ENCODE peak calls at places on chromosomes 12 and 14, in nine cellular contexts. One of them, this sample, is unnamed.

GRCh38 chr12:100612557-100612956 is 39.1 kb downstream of the GAS2L3 start:
- DNase-seq in Calu3: no peak
- DNase-seq in sciatic nerve: no peak
- DNase-seq in fibroblast of villous mesenchyme: no peak
- DNase-seq in activated CD4-positive, alpha-beta T cell treated with anti-CD3 and anti-CD28 coated beads for 24 hours: no peak
- DNase-seq in NCI-H82: no peak
- DNase-seq in activated T-cell treated with anti-CD3 and anti-CD28 coated beads, Interleukin-2, amount 50 U/mL, for 72 hours: no peak
- DNase-seq in stimulated activated CD4-positive, alpha-beta T cell treated with anti-CD3 and anti-CD28 coated beads, Interleukin-12 subunit alpha, Interleukin-12 subunit beta, amount 100 ng/mL, for 24 hours: no peak
- DNase-seq in PC-3: peak
- DNase-seq in this sample: no peak

GRCh38 chr14:71169861-71170260 is 262.6 kb downstream of the PCNX1 start:
- DNase-seq in Calu3: no peak
- DNase-seq in sciatic nerve: no peak
- DNase-seq in fibroblast of villous mesenchyme: no peak
- DNase-seq in activated CD4-positive, alpha-beta T cell treated with anti-CD3 and anti-CD28 coated beads for 24 hours: no peak
- DNase-seq in NCI-H82: no peak
- DNase-seq in activated T-cell treated with anti-CD3 and anti-CD28 coated beads, Interleukin-2, amount 50 U/mL, for 72 hours: no peak
- DNase-seq in stimulated activated CD4-positive, alpha-beta T cell treated with anti-CD3 and anti-CD28 coated beads, Interleukin-12 subunit alpha, Interleukin-12 subunit beta, amount 100 ng/mL, for 24 hours: no peak
- DNase-seq in PC-3: no peak
- DNase-seq in this sample: no peak

GRCh38 chr14:69685716-69686115 is 74.3 kb downstream of the SUSD6 start:
- DNase-seq in Calu3: no peak
- DNase-seq in sciatic nerve: peak
- DNase-seq in fibroblast of villous mesenchyme: peak
- DNase-seq in activated CD4-positive, alpha-beta T cell treated with anti-CD3 and anti-CD28 coated beads for 24 hours: no peak
- DNase-seq in NCI-H82: no peak
- DNase-seq in activated T-cell treated with anti-CD3 and anti-CD28 coated beads, Interleukin-2, amount 50 U/mL, for 72 hours: peak
- DNase-seq in stimulated activated CD4-positive, alpha-beta T cell treated with anti-CD3 and anti-CD28 coated beads, Interleukin-12 subunit alpha, Interleukin-12 subunit beta, amount 100 ng/mL, for 24 hours: no peak
- DNase-seq in PC-3: peak
- DNase-seq in this sample: no peak

GRCh38 chr14:96409701-96410100 is 17.8 kb downstream of the AK7 start:
- DNase-seq in Calu3: no peak
- DNase-seq in sciatic nerve: no peak
- DNase-seq in fibroblast of villous mesenchyme: no peak
- DNase-seq in activated CD4-positive, alpha-beta T cell treated with anti-CD3 and anti-CD28 coated beads for 24 hours: no peak
- DNase-seq in NCI-H82: no peak
- DNase-seq in activated T-cell treated with anti-CD3 and anti-CD28 coated beads, Interleukin-2, amount 50 U/mL, for 72 hours: no peak
- DNase-seq in stimulated activated CD4-positive, alpha-beta T cell treated with anti-CD3 and anti-CD28 coated beads, Interleukin-12 subunit alpha, Interleukin-12 subunit beta, amount 100 ng/mL, for 24 hours: no peak
- DNase-seq in PC-3: peak
- DNase-seq in this sample: no peak

GRCh38 chr12:122471324-122472226 is 29.2 kb downstream of the ZCCHC8 start:
- DNase-seq in Calu3: peak
- DNase-seq in sciatic nerve: no peak
- DNase-seq in fibroblast of villous mesenchyme: peak
- DNase-seq in activated CD4-positive, alpha-beta T cell treated with anti-CD3 and anti-CD28 coated beads for 24 hours: no peak
- DNase-seq in NCI-H82: peak
- DNase-seq in activated T-cell treated with anti-CD3 and anti-CD28 coated beads, Interleukin-2, amount 50 U/mL, for 72 hours: peak
- DNase-seq in stimulated activated CD4-positive, alpha-beta T cell treated with anti-CD3 and anti-CD28 coated beads, Interleukin-12 subunit alpha, Interleukin-12 subunit beta, amount 100 ng/mL, for 24 hours: no peak
- DNase-seq in PC-3: peak
- DNase-seq in this sample: no peak

GRCh38 chr14:76761849-76762616 is 765 bp downstream of the VASH1 start:
- DNase-seq in Calu3: no peak
- DNase-seq in sciatic nerve: peak
- DNase-seq in fibroblast of villous mesenchyme: no peak
- DNase-seq in activated CD4-positive, alpha-beta T cell treated with anti-CD3 and anti-CD28 coated beads for 24 hours: no peak
- DNase-seq in NCI-H82: no peak
- DNase-seq in activated T-cell treated with anti-CD3 and anti-CD28 coated beads, Interleukin-2, amount 50 U/mL, for 72 hours: no peak
- DNase-seq in stimulated activated CD4-positive, alpha-beta T cell treated with anti-CD3 and anti-CD28 coated beads, Interleukin-12 subunit alpha, Interleukin-12 subunit beta, amount 100 ng/mL, for 24 hours: no peak
- DNase-seq in PC-3: no peak
- DNase-seq in this sample: no peak

GRCh38 chr12:124395284-124395752 is 100.4 kb downstream of the RFLNA start:
- DNase-seq in Calu3: no peak
- DNase-seq in sciatic nerve: no peak
- DNase-seq in fibroblast of villous mesenchyme: no peak
- DNase-seq in activated CD4-positive, alpha-beta T cell treated with anti-CD3 and anti-CD28 coated beads for 24 hours: no peak
- DNase-seq in NCI-H82: no peak
- DNase-seq in activated T-cell treated with anti-CD3 and anti-CD28 coated beads, Interleukin-2, amount 50 U/mL, for 72 hours: no peak
- DNase-seq in stimulated activated CD4-positive, alpha-beta T cell treated with anti-CD3 and anti-CD28 coated beads, Interleukin-12 subunit alpha, Interleukin-12 subunit beta, amount 100 ng/mL, for 24 hours: no peak
- DNase-seq in PC-3: peak
- DNase-seq in this sample: no peak

GRCh38 chr12:503111-503761 is 43.5 kb downstream of the B4GALNT3 start:
- DNase-seq in Calu3: peak
- DNase-seq in sciatic nerve: no peak
- DNase-seq in fibroblast of villous mesenchyme: peak
- DNase-seq in activated CD4-positive, alpha-beta T cell treated with anti-CD3 and anti-CD28 coated beads for 24 hours: no peak
- DNase-seq in NCI-H82: peak
- DNase-seq in activated T-cell treated with anti-CD3 and anti-CD28 coated beads, Interleukin-2, amount 50 U/mL, for 72 hours: no peak
- DNase-seq in stimulated activated CD4-positive, alpha-beta T cell treated with anti-CD3 and anti-CD28 coated beads, Interleukin-12 subunit alpha, Interleukin-12 subunit beta, amount 100 ng/mL, for 24 hours: no peak
- DNase-seq in PC-3: peak
- DNase-seq in this sample: no peak

GRCh38 chr12:70724444-70724843 is 87.2 kb upstream of the PTPRB start:
- DNase-seq in Calu3: no peak
- DNase-seq in sciatic nerve: no peak
- DNase-seq in fibroblast of villous mesenchyme: no peak
- DNase-seq in activated CD4-positive, alpha-beta T cell treated with anti-CD3 and anti-CD28 coated beads for 24 hours: no peak
- DNase-seq in NCI-H82: peak
- DNase-seq in activated T-cell treated with anti-CD3 and anti-CD28 coated beads, Interleukin-2, amount 50 U/mL, for 72 hours: no peak
- DNase-seq in stimulated activated CD4-positive, alpha-beta T cell treated with anti-CD3 and anti-CD28 coated beads, Interleukin-12 subunit alpha, Interleukin-12 subunit beta, amount 100 ng/mL, for 24 hours: no peak
- DNase-seq in PC-3: peak
- DNase-seq in this sample: no peak

GRCh38 chr14:44620106-44621019 is 113.3 kb upstream of the FSCB start:
- DNase-seq in Calu3: no peak
- DNase-seq in sciatic nerve: no peak
- DNase-seq in fibroblast of villous mesenchyme: no peak
- DNase-seq in activated CD4-positive, alpha-beta T cell treated with anti-CD3 and anti-CD28 coated beads for 24 hours: no peak
- DNase-seq in NCI-H82: no peak
- DNase-seq in activated T-cell treated with anti-CD3 and anti-CD28 coated beads, Interleukin-2, amount 50 U/mL, for 72 hours: no peak
- DNase-seq in stimulated activated CD4-positive, alpha-beta T cell treated with anti-CD3 and anti-CD28 coated beads, Interleukin-12 subunit alpha, Interleukin-12 subunit beta, amount 100 ng/mL, for 24 hours: no peak
- DNase-seq in PC-3: no peak
- DNase-seq in this sample: no peak

GRCh38 chr12:102454808-102455760 is 25.3 kb downstream of the IGF1 start:
- DNase-seq in Calu3: no peak
- DNase-seq in sciatic nerve: no peak
- DNase-seq in fibroblast of villous mesenchyme: peak
- DNase-seq in activated CD4-positive, alpha-beta T cell treated with anti-CD3 and anti-CD28 coated beads for 24 hours: no peak
- DNase-seq in NCI-H82: no peak
- DNase-seq in activated T-cell treated with anti-CD3 and anti-CD28 coated beads, Interleukin-2, amount 50 U/mL, for 72 hours: no peak
- DNase-seq in stimulated activated CD4-positive, alpha-beta T cell treated with anti-CD3 and anti-CD28 coated beads, Interleukin-12 subunit alpha, Interleukin-12 subunit beta, amount 100 ng/mL, for 24 hours: no peak
- DNase-seq in PC-3: no peak
- DNase-seq in this sample: no peak

GRCh38 chr14:63573579-63573978 is 30.4 kb upstream of the PPP2R5E start:
- DNase-seq in Calu3: peak
- DNase-seq in sciatic nerve: no peak
- DNase-seq in fibroblast of villous mesenchyme: peak
- DNase-seq in activated CD4-positive, alpha-beta T cell treated with anti-CD3 and anti-CD28 coated beads for 24 hours: no peak
- DNase-seq in NCI-H82: no peak
- DNase-seq in activated T-cell treated with anti-CD3 and anti-CD28 coated beads, Interleukin-2, amount 50 U/mL, for 72 hours: no peak
- DNase-seq in stimulated activated CD4-positive, alpha-beta T cell treated with anti-CD3 and anti-CD28 coated beads, Interleukin-12 subunit alpha, Interleukin-12 subunit beta, amount 100 ng/mL, for 24 hours: no peak
- DNase-seq in PC-3: peak
- DNase-seq in this sample: no peak

GRCh38 chr14:20489093-20489994 is 16.0 kb upstream of the RNASE10 start:
- DNase-seq in Calu3: no peak
- DNase-seq in sciatic nerve: no peak
- DNase-seq in fibroblast of villous mesenchyme: no peak
- DNase-seq in activated CD4-positive, alpha-beta T cell treated with anti-CD3 and anti-CD28 coated beads for 24 hours: no peak
- DNase-seq in NCI-H82: no peak
- DNase-seq in activated T-cell treated with anti-CD3 and anti-CD28 coated beads, Interleukin-2, amount 50 U/mL, for 72 hours: no peak
- DNase-seq in stimulated activated CD4-positive, alpha-beta T cell treated with anti-CD3 and anti-CD28 coated beads, Interleukin-12 subunit alpha, Interleukin-12 subunit beta, amount 100 ng/mL, for 24 hours: no peak
- DNase-seq in PC-3: peak
- DNase-seq in this sample: no peak

GRCh38 chr12:87086118-87086891 is 830.1 kb upstream of the MGAT4C start:
- DNase-seq in Calu3: peak
- DNase-seq in sciatic nerve: no peak
- DNase-seq in fibroblast of villous mesenchyme: peak
- DNase-seq in activated CD4-positive, alpha-beta T cell treated with anti-CD3 and anti-CD28 coated beads for 24 hours: no peak
- DNase-seq in NCI-H82: no peak
- DNase-seq in activated T-cell treated with anti-CD3 and anti-CD28 coated beads, Interleukin-2, amount 50 U/mL, for 72 hours: no peak
- DNase-seq in stimulated activated CD4-positive, alpha-beta T cell treated with anti-CD3 and anti-CD28 coated beads, Interleukin-12 subunit alpha, Interleukin-12 subunit beta, amount 100 ng/mL, for 24 hours: no peak
- DNase-seq in PC-3: peak
- DNase-seq in this sample: no peak

GRCh38 chr12:127253797-127254196 is 1013.2 kb upstream of the TMEM132C start:
- DNase-seq in Calu3: no peak
- DNase-seq in sciatic nerve: no peak
- DNase-seq in fibroblast of villous mesenchyme: no peak
- DNase-seq in activated CD4-positive, alpha-beta T cell treated with anti-CD3 and anti-CD28 coated beads for 24 hours: no peak
- DNase-seq in NCI-H82: peak
- DNase-seq in activated T-cell treated with anti-CD3 and anti-CD28 coated beads, Interleukin-2, amount 50 U/mL, for 72 hours: no peak
- DNase-seq in stimulated activated CD4-positive, alpha-beta T cell treated with anti-CD3 and anti-CD28 coated beads, Interleukin-12 subunit alpha, Interleukin-12 subunit beta, amount 100 ng/mL, for 24 hours: no peak
- DNase-seq in PC-3: no peak
- DNase-seq in this sample: no peak

GRCh38 chr14:74302160-74302628 is 540 bp downstream of the ABCD4 start:
- DNase-seq in Calu3: peak
- DNase-seq in sciatic nerve: no peak
- DNase-seq in fibroblast of villous mesenchyme: peak
- DNase-seq in activated CD4-positive, alpha-beta T cell treated with anti-CD3 and anti-CD28 coated beads for 24 hours: no peak
- DNase-seq in NCI-H82: peak
- DNase-seq in activated T-cell treated with anti-CD3 and anti-CD28 coated beads, Interleukin-2, amount 50 U/mL, for 72 hours: no peak
- DNase-seq in stimulated activated CD4-positive, alpha-beta T cell treated with anti-CD3 and anti-CD28 coated beads, Interleukin-12 subunit alpha, Interleukin-12 subunit beta, amount 100 ng/mL, for 24 hours: no peak
- DNase-seq in PC-3: peak
- DNase-seq in this sample: no peak

GRCh38 chr14:90278199-90279175 is 22.1 kb downstream of the PSMC1 start:
- DNase-seq in Calu3: no peak
- DNase-seq in sciatic nerve: no peak
- DNase-seq in fibroblast of villous mesenchyme: no peak
- DNase-seq in activated CD4-positive, alpha-beta T cell treated with anti-CD3 and anti-CD28 coated beads for 24 hours: no peak
- DNase-seq in NCI-H82: no peak
- DNase-seq in activated T-cell treated with anti-CD3 and anti-CD28 coated beads, Interleukin-2, amount 50 U/mL, for 72 hours: no peak
- DNase-seq in stimulated activated CD4-positive, alpha-beta T cell treated with anti-CD3 and anti-CD28 coated beads, Interleukin-12 subunit alpha, Interleukin-12 subunit beta, amount 100 ng/mL, for 24 hours: no peak
- DNase-seq in PC-3: no peak
- DNase-seq in this sample: no peak

GRCh38 chr14:104317975-104318557 is 179.7 kb downstream of the KIF26A start:
- DNase-seq in Calu3: no peak
- DNase-seq in sciatic nerve: peak
- DNase-seq in fibroblast of villous mesenchyme: no peak
- DNase-seq in activated CD4-positive, alpha-beta T cell treated with anti-CD3 and anti-CD28 coated beads for 24 hours: no peak
- DNase-seq in NCI-H82: no peak
- DNase-seq in activated T-cell treated with anti-CD3 and anti-CD28 coated beads, Interleukin-2, amount 50 U/mL, for 72 hours: no peak
- DNase-seq in stimulated activated CD4-positive, alpha-beta T cell treated with anti-CD3 and anti-CD28 coated beads, Interleukin-12 subunit alpha, Interleukin-12 subunit beta, amount 100 ng/mL, for 24 hours: no peak
- DNase-seq in PC-3: no peak
- DNase-seq in this sample: no peak

GRCh38 chr14:50846171-50846880 is 15.4 kb upstream of the NIN start:
- DNase-seq in Calu3: no peak
- DNase-seq in sciatic nerve: no peak
- DNase-seq in fibroblast of villous mesenchyme: peak
- DNase-seq in activated CD4-positive, alpha-beta T cell treated with anti-CD3 and anti-CD28 coated beads for 24 hours: no peak
- DNase-seq in NCI-H82: no peak
- DNase-seq in activated T-cell treated with anti-CD3 and anti-CD28 coated beads, Interleukin-2, amount 50 U/mL, for 72 hours: no peak
- DNase-seq in stimulated activated CD4-positive, alpha-beta T cell treated with anti-CD3 and anti-CD28 coated beads, Interleukin-12 subunit alpha, Interleukin-12 subunit beta, amount 100 ng/mL, for 24 hours: no peak
- DNase-seq in PC-3: peak
- DNase-seq in this sample: no peak

GRCh38 chr14:51996148-51996746 is 6.9 kb downstream of the RTRAF start:
- DNase-seq in Calu3: no peak
- DNase-seq in sciatic nerve: no peak
- DNase-seq in fibroblast of villous mesenchyme: peak
- DNase-seq in activated CD4-positive, alpha-beta T cell treated with anti-CD3 and anti-CD28 coated beads for 24 hours: no peak
- DNase-seq in NCI-H82: peak
- DNase-seq in activated T-cell treated with anti-CD3 and anti-CD28 coated beads, Interleukin-2, amount 50 U/mL, for 72 hours: no peak
- DNase-seq in stimulated activated CD4-positive, alpha-beta T cell treated with anti-CD3 and anti-CD28 coated beads, Interleukin-12 subunit alpha, Interleukin-12 subunit beta, amount 100 ng/mL, for 24 hours: no peak
- DNase-seq in PC-3: peak
- DNase-seq in this sample: no peak

GRCh38 chr12:132108211-132108832 is 35.8 kb downstream of the DDX51 start:
- DNase-seq in Calu3: no peak
- DNase-seq in sciatic nerve: no peak
- DNase-seq in fibroblast of villous mesenchyme: no peak
- DNase-seq in activated CD4-positive, alpha-beta T cell treated with anti-CD3 and anti-CD28 coated beads for 24 hours: no peak
- DNase-seq in NCI-H82: no peak
- DNase-seq in activated T-cell treated with anti-CD3 and anti-CD28 coated beads, Interleukin-2, amount 50 U/mL, for 72 hours: no peak
- DNase-seq in stimulated activated CD4-positive, alpha-beta T cell treated with anti-CD3 and anti-CD28 coated beads, Interleukin-12 subunit alpha, Interleukin-12 subunit beta, amount 100 ng/mL, for 24 hours: no peak
- DNase-seq in PC-3: no peak
- DNase-seq in this sample: no peak

This sample was measured in activated naive CD8-positive, alpha-beta T cell treated with anti-CD3 and anti-CD28 coated beads, Interleukin-2, amount 50 U/mL, for 16 hours.